ENCODE peak calls at places on chromosomes 11 and 22, in six cellular contexts. V is mammary epithelial cell, Y is iPS DF 6.9, J is Panc1, U is neural progenitor cell, K is brain microvascular endothelial cell. G is an unnamed sample.
A peak's percentile ranks its signal among the peaks of the same experiment; 100 is the strongest.

GRCh38 chr11:125901872-125902271 is 1.1 kb downstream of the PUS3 start:
- DNase-seq in V (no peak), Y (no peak), J (no peak), U (no peak), K (no peak), G (no peak)

GRCh38 chr22:29301716-29302401 is 4.6 kb upstream of the GAS2L1 start:
- DNase-seq in V (no peak), Y (no peak), J (no peak), U (no peak), K (no peak), G (no peak)

GRCh38 chr22:46633334-46633890 is 13.2 kb downstream of the GRAMD4 start:
- DNase-seq in V (no peak), Y (no peak), J (no peak), U (no peak), K (no peak), G (no peak)

GRCh38 chr11:22076215-22076930 is 116.5 kb upstream of the ANO5 start:
- DNase-seq in V (no peak), Y (no peak), J (no peak), U (no peak), K (no peak), G (no peak)

GRCh38 chr11:110762596-110762995 is 50.4 kb upstream of the ARHGAP20 start:
- DNase-seq in V (no peak), Y (no peak), J (no peak), U (no peak), K (no peak), G (no peak)

GRCh38 chr22:49930596-49931412 is 12.4 kb downstream of the CRELD2 start:
- DNase-seq in V (peak; percentile 69), Y (no peak), J (no peak), U (peak; percentile 69), K (peak; percentile 35), G (peak; percentile 37)

GRCh38 chr11:58562375-58562800 is 13.3 kb downstream of the LPXN start:
- DNase-seq in V (no peak), Y (no peak), J (no peak), U (no peak), K (no peak), G (no peak)

GRCh38 chr11:119530503-119530902 is 107.5 kb upstream of the THY1 start:
- DNase-seq in V (no peak), Y (no peak), J (no peak), U (no peak), K (no peak), G (no peak)

GRCh38 chr22:49193901-49194465 is 633.7 kb downstream of the BRD1 start:
- DNase-seq in V (no peak), Y (no peak), J (no peak), U (no peak), K (no peak), G (no peak)

GRCh38 chr11:81026008-81026407 is 1585.2 kb upstream of the TENM4 start:
- DNase-seq in V (no peak), Y (no peak), J (no peak), U (no peak), K (no peak), G (no peak)

GRCh38 chr11:92735039-92735438 is 234.4 kb upstream of the MTNR1B start:
- DNase-seq in V (no peak), Y (no peak), J (no peak), U (peak; percentile 20), K (no peak), G (no peak)

GRCh38 chr11:44264761-44265160 is 45.2 kb downstream of the ALX4 start:
- DNase-seq in V (no peak), Y (no peak), J (no peak), U (no peak), K (no peak), G (no peak)

GRCh38 chr11:45922425-45923082 is at the start of gene LARGE2:
- DNase-seq in V (no peak), Y (peak; percentile 60), J (no peak), U (peak; percentile 89), K (no peak), G (no peak)

GRCh38 chr11:45920531-45921477 is 1.7 kb upstream of the LARGE2 start:
- DNase-seq in V (no peak), Y (no peak), J (no peak), U (peak; percentile 33), K (no peak), G (no peak)

GRCh38 chr11:45919806-45920530 is 2.3 kb upstream of the PEX16 start:
- DNase-seq in V (no peak), Y (no peak), J (no peak), U (peak; percentile 85), K (no peak), G (no peak)

GRCh38 chr11:45924036-45924915 is 1.8 kb downstream of the LARGE2 start:
- DNase-seq in V (no peak), Y (no peak), J (no peak), U (peak; percentile 2), K (no peak), G (no peak)

DNA sequence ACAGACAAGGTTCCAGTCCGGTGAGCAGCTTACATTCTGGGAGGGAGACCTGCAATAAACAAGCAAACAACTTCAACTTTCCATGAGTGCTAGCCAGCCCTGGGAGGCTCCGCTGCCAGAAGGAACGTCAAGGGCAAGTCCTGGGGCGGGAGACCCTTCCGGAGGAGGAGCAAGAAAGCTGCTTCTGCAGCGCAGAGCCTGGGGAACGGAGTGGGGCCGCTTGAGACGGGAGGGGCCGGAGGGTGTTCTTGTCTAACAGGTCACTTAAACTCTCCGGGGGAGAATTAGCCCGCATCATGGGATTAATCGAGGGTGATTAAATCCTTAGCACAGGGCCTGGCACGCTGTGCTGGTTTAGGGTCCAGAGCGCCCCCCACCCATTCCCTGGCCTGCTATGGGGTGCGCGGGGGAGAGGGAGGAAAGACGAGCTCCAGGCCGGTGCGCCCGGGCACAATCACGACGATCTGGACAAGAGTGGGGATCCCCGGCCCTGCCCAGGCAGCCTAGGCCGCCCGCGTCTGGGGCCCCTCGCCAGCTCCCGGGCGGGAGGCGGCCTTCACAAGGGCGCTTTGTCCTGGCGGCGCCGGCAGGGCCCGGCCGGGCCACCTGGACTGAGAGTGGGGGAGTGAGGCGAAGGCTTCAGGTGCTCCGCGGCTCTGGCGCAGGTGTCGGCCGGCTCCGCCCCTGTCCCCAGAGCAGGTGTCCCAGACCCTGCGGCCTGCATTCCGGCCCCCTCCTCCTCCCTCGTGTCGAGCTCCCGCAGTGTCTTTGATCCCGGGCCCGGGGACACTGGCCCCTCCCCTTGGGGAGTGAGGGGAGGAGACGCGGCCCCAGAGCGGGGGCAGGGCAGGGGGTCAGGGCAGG is 663 bp upstream of the LARGE2 start:
- DNase-seq in V (no peak), Y (peak; percentile 76), J (no peak), U (peak; percentile 88), K (no peak), G (no peak)
- H3K27ac ChIP-seq in V (no peak overlapping the region), Y (no peak overlapping the region), J (no peak overlapping the region), U (no peak overlapping the region), K (no peak overlapping the region), G (no peak overlapping the region)

GRCh38 chr11:73528013-73528412 is 69.9 kb downstream of the FAM168A start:
- DNase-seq in V (no peak), Y (no peak), J (no peak), U (no peak), K (no peak), G (no peak)

GRCh38 chr11:73531386-73531785 is 66.5 kb downstream of the FAM168A start:
- DNase-seq in V (no peak), Y (no peak), J (no peak), U (no peak), K (no peak), G (no peak)

GRCh38 chr11:73528420-73528819 is 69.5 kb downstream of the FAM168A start:
- DNase-seq in V (no peak), Y (no peak), J (no peak), U (no peak), K (no peak), G (no peak)

GRCh38 chr11:73530109-73530508 is 67.8 kb downstream of the FAM168A start:
- DNase-seq in V (no peak), Y (peak; percentile 27), J (no peak), U (peak; percentile 46), K (no peak), G (no peak)

DNA sequence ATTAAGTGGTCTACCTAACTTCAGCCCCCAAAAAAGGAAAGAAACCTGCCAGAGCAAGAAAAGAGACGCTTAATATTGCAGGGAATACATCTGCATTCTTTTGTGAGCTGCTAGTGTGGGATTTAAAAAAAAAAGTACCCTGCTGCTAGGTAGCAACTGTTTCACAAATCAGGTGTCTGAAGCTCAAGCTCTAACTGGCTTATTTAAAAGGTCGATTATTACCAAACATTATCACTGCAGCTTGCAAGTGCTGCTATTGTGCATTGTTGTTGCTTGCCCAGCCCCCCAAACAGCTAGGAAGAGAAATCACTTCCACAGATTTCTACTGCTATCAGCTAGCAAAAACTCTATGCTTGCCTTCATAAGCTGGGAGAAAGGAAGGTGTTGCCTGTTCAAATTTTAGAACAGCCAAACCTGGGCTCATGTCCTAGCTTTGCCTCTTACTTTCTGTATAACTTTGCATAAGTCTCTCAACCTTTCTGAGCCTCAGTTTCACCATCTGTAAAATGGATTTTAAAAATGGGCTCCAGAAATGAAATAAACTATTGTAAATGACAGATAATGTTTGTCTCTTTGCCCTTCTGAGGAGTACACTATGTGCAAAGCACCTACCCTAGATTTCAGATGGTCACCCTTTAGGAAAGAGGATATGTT is 68.9 kb downstream of the FAM168A start:
- DNase-seq in V (no peak), Y (no peak), J (no peak), U (no peak), K (no peak), G (no peak)
- H3K27ac ChIP-seq in V (peak overlapping the region; percentile 39), Y (no peak overlapping the region), J (peak overlapping the region; percentile 52), U (peak overlapping the region; percentile 32), K (no peak overlapping the region), G (no peak overlapping the region)

GRCh38 chr11:96010683-96011082 is 86.8 kb upstream of the MTMR2 start:
- DNase-seq in V (no peak), Y (no peak), J (no peak), U (no peak), K (no peak), G (no peak)
- H3K27ac ChIP-seq in V (no peak overlapping the region), Y (no peak overlapping the region), J (no peak overlapping the region), U (no peak overlapping the region), K (no peak overlapping the region), G (no peak overlapping the region)

GRCh38 chr11:63537293-63538101 is 889 bp downstream of the PLAAT4 start:
- DNase-seq in V (no peak), Y (no peak), J (no peak), U (no peak), K (no peak), G (no peak)
- H3K27ac ChIP-seq in V (no peak overlapping the region), Y (no peak overlapping the region), J (peak overlapping the region; percentile 2), U (no peak overlapping the region), K (no peak overlapping the region), G (no peak overlapping the region)

DNA sequence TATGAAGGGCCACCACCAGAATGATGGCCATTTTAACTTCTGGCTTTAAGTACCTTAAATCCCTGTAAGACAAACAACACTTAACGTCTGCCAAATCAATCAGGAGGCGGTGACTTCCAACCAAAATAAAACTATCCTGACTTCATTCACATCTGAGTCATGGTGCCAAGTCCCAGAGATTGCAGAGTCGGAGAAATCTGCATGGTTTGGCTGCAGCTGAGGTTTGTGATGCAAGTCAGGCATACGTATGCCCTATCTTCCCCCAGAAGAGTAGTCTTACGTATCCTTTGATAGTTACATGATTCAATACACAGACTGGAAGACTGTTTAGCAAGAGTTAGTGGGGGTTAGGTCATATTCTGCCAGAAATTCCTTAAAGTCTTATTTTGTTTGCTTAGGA is 1.7 kb upstream of the GAB2 start:
- DNase-seq in V (peak; percentile 25), Y (no peak), J (no peak), U (no peak), K (peak; percentile 98), G (peak; percentile 37)
- H3K27ac ChIP-seq in V (no peak overlapping the region), Y (no peak overlapping the region), J (no peak overlapping the region), U (no peak overlapping the region), K (peak overlapping the region; percentile 86), G (no peak overlapping the region)